ENCODE peak calls at places on chromosomes 11 and 22, in five cellular contexts. One of them, this sample, is unnamed.

GRCh38 chr11:113096661-113097060 is 135.4 kb downstream of the NCAM1 start:
- DNase-seq in ovary: no peak
- DNase-seq in NB4: no peak
- DNase-seq in spleen: no peak
- DNase-seq in tibial nerve: no peak
- DNase-seq in this sample: no peak

GRCh38 chr11:65852508-65853248 is 5.3 kb downstream of the CFL1 start:
- DNase-seq in ovary: peak; percentile 38
- DNase-seq in NB4: no peak
- DNase-seq in spleen: peak; percentile 79
- DNase-seq in tibial nerve: no peak
- DNase-seq in this sample: no peak

GRCh38 chr11:130388607-130389205 is 39.7 kb downstream of the ADAMTS8 start:
- DNase-seq in ovary: no peak
- DNase-seq in NB4: no peak
- DNase-seq in spleen: no peak
- DNase-seq in tibial nerve: no peak
- DNase-seq in this sample: no peak

GRCh38 chr11:103378931-103379330 is 269.7 kb downstream of the DYNC2H1 start:
- DNase-seq in ovary: no peak
- DNase-seq in NB4: no peak
- DNase-seq in spleen: no peak
- DNase-seq in tibial nerve: no peak
- DNase-seq in this sample: no peak

GRCh38 chr11:82980292-82980691 is 78.8 kb downstream of the DDIAS start:
- DNase-seq in ovary: no peak
- DNase-seq in NB4: no peak
- DNase-seq in spleen: no peak
- DNase-seq in tibial nerve: no peak
- DNase-seq in this sample: no peak

GRCh38 chr22:29523761-29524160 is 29.8 kb downstream of the THOC5 start:
- DNase-seq in ovary: no peak
- DNase-seq in NB4: no peak
- DNase-seq in spleen: peak; percentile 28
- DNase-seq in tibial nerve: no peak
- DNase-seq in this sample: no peak

GRCh38 chr22:46090051-46090591 is 60.2 kb upstream of the PPARA start:
- DNase-seq in ovary: peak; percentile 74
- DNase-seq in NB4: no peak
- DNase-seq in spleen: peak; percentile 76
- DNase-seq in tibial nerve: peak; percentile 19
- DNase-seq in this sample: no peak

GRCh38 chr22:30267382-30268302 is 991 bp upstream of the OSM start:
- DNase-seq in ovary: no peak
- DNase-seq in NB4: peak; percentile 83
- DNase-seq in spleen: peak; percentile 89
- DNase-seq in tibial nerve: no peak
- DNase-seq in this sample: no peak

GRCh38 chr22:45268167-45268957 is 16.4 kb upstream of the UPK3A start:
- DNase-seq in ovary: peak; percentile 64
- DNase-seq in NB4: peak; percentile 34
- DNase-seq in spleen: peak; percentile 87
- DNase-seq in tibial nerve: no peak
- DNase-seq in this sample: no peak

GRCh38 chr22:32336185-32336603 is 21.5 kb upstream of the RFPL3 start:
- DNase-seq in ovary: no peak
- DNase-seq in NB4: no peak
- DNase-seq in spleen: no peak
- DNase-seq in tibial nerve: no peak
- DNase-seq in this sample: peak; percentile 32

GRCh38 chr11:94895451-94895850 is 77.9 kb downstream of the CWC15 start:
- DNase-seq in ovary: no peak
- DNase-seq in NB4: no peak
- DNase-seq in spleen: no peak
- DNase-seq in tibial nerve: no peak
- DNase-seq in this sample: no peak

GRCh38 chr22:50260801-50261614 is 475 bp downstream of the MAPK12 start:
- DNase-seq in ovary: no peak
- DNase-seq in NB4: peak; percentile 76
- DNase-seq in spleen: no peak
- DNase-seq in tibial nerve: no peak
- DNase-seq in this sample: no peak

GRCh38 chr22:46352691-46353386 is 17.3 kb downstream of the TRMU start:
- DNase-seq in ovary: peak; percentile 14
- DNase-seq in NB4: peak; percentile 82
- DNase-seq in spleen: peak; percentile 79
- DNase-seq in tibial nerve: no peak
- DNase-seq in this sample: no peak

GRCh38 chr11:88103337-88104206 is 71.7 kb downstream of the RAB38 start:
- DNase-seq in ovary: no peak
- DNase-seq in NB4: peak; percentile 89
- DNase-seq in spleen: no peak
- DNase-seq in tibial nerve: no peak
- DNase-seq in this sample: no peak

GRCh38 chr11:60942207-60942606 is 9.8 kb downstream of the SLC15A3 start:
- DNase-seq in ovary: no peak
- DNase-seq in NB4: no peak
- DNase-seq in spleen: no peak
- DNase-seq in tibial nerve: no peak
- DNase-seq in this sample: no peak

GRCh38 chr11:75813126-75813525 is 1.9 kb upstream of the UVRAG start:
- DNase-seq in ovary: no peak
- DNase-seq in NB4: no peak
- DNase-seq in spleen: no peak
- DNase-seq in tibial nerve: no peak
- DNase-seq in this sample: no peak

GRCh38 chr11:46330887-46331652 is 16.2 kb upstream of the DGKZ start:
- DNase-seq in ovary: no peak
- DNase-seq in NB4: peak; percentile 69
- DNase-seq in spleen: no peak
- DNase-seq in tibial nerve: no peak
- DNase-seq in this sample: no peak

GRCh38 chr22:28016781-28017557 is 97.9 kb upstream of the PITPNB start:
- DNase-seq in ovary: peak; percentile 20
- DNase-seq in NB4: no peak
- DNase-seq in spleen: peak; percentile 64
- DNase-seq in tibial nerve: peak; percentile 8
- DNase-seq in this sample: peak; percentile 82

GRCh38 chr11:46249103-46249942 is 28.1 kb upstream of the CREB3L1 start:
- DNase-seq in ovary: no peak
- DNase-seq in NB4: no peak
- DNase-seq in spleen: no peak
- DNase-seq in tibial nerve: no peak
- DNase-seq in this sample: no peak

GRCh38 chr11:912266-912665 is 1.7 kb upstream of the CHID1 start:
- DNase-seq in ovary: no peak
- DNase-seq in NB4: no peak
- DNase-seq in spleen: no peak
- DNase-seq in tibial nerve: no peak
- DNase-seq in this sample: no peak

GRCh38 chr11:121337078-121337477 is 44.5 kb downstream of the SC5D start:
- DNase-seq in ovary: no peak
- DNase-seq in NB4: no peak
- DNase-seq in spleen: no peak
- DNase-seq in tibial nerve: no peak
- DNase-seq in this sample: no peak

GRCh38 chr11:17578958-17579357 is 31.9 kb downstream of the OTOG start:
- DNase-seq in ovary: no peak
- DNase-seq in NB4: no peak
- DNase-seq in spleen: peak; percentile 47
- DNase-seq in tibial nerve: no peak
- DNase-seq in this sample: peak; percentile 60

GRCh38 chr22:50603511-50604255 is 3.1 kb downstream of the MAPK8IP2 start:
- DNase-seq in ovary: no peak
- DNase-seq in NB4: no peak
- DNase-seq in spleen: no peak
- DNase-seq in tibial nerve: no peak
- DNase-seq in this sample: no peak

GRCh38 chr11:1978865-1979473 is 18.7 kb downstream of the H19 start:
- DNase-seq in ovary: peak; percentile 8
- DNase-seq in NB4: no peak
- DNase-seq in spleen: peak; percentile 29
- DNase-seq in tibial nerve: no peak
- DNase-seq in this sample: peak; percentile 69

GRCh38 chr22:35601743-35602633 is 15.1 kb downstream of the MB start:
- DNase-seq in ovary: no peak
- DNase-seq in NB4: peak; percentile 82
- DNase-seq in spleen: no peak
- DNase-seq in tibial nerve: no peak
- DNase-seq in this sample: no peak

GRCh38 chr11:92980291-92980690 is 10.8 kb downstream of the MTNR1B start:
- DNase-seq in ovary: no peak
- DNase-seq in NB4: no peak
- DNase-seq in spleen: no peak
- DNase-seq in tibial nerve: no peak
- DNase-seq in this sample: no peak

GRCh38 chr11:13152736-13153541 is 124.7 kb upstream of the BMAL1 start:
- DNase-seq in ovary: no peak
- DNase-seq in NB4: no peak
- DNase-seq in spleen: no peak
- DNase-seq in tibial nerve: no peak
- DNase-seq in this sample: no peak

GRCh38 chr11:134025086-134025437 is 43.8 kb upstream of the JAM3 start:
- DNase-seq in ovary: no peak
- DNase-seq in NB4: no peak
- DNase-seq in spleen: no peak
- DNase-seq in tibial nerve: no peak
- DNase-seq in this sample: no peak

GRCh38 chr11:36300651-36301050 is 4.6 kb downstream of the PRR5L start:
- DNase-seq in ovary: peak; percentile 53
- DNase-seq in NB4: no peak
- DNase-seq in spleen: peak; percentile 82
- DNase-seq in tibial nerve: no peak
- DNase-seq in this sample: peak; percentile 86

GRCh38 chr11:36292311-36292722 is 3.1 kb upstream of the COMMD9 start:
- DNase-seq in ovary: no peak
- DNase-seq in NB4: peak; percentile 70
- DNase-seq in spleen: no peak
- DNase-seq in tibial nerve: no peak
- DNase-seq in this sample: no peak

GRCh38 chr11:36296925-36297604 is 977 bp downstream of the PRR5L start:
- DNase-seq in ovary: no peak
- DNase-seq in NB4: peak; percentile 30
- DNase-seq in spleen: no peak
- DNase-seq in tibial nerve: no peak
- DNase-seq in this sample: no peak

GRCh38 chr11:36295926-36296325 is at the start of gene PRR5L:
- DNase-seq in ovary: no peak
- DNase-seq in NB4: no peak
- DNase-seq in spleen: no peak
- DNase-seq in tibial nerve: no peak
- DNase-seq in this sample: no peak
- TF ChIP-seq POLR2A in ovary: no peak
- TF ChIP-seq POLR2A in NB4: no peak
- TF ChIP-seq POLR2A in spleen: no peak
- TF ChIP-seq POLR2A in tibial nerve: no peak
- TF ChIP-seq POLR2A in this sample: no peak

GRCh38 chr11:108881136-108881535 is 216.3 kb downstream of the DDX10 start:
- DNase-seq in ovary: no peak
- DNase-seq in NB4: no peak
- DNase-seq in spleen: no peak
- DNase-seq in tibial nerve: no peak
- DNase-seq in this sample: no peak
- H3K4me3 ChIP-seq in ovary: no peak overlapping the region
- H3K4me3 ChIP-seq in NB4: no peak overlapping the region
- H3K4me3 ChIP-seq in spleen: no peak overlapping the region
- H3K4me3 ChIP-seq in tibial nerve: no peak overlapping the region
- H3K4me3 ChIP-seq in this sample: no peak overlapping the region

GRCh38 chr11:40513281-40513680 is 946.2 kb downstream of the LRRC4C start:
- DNase-seq in ovary: no peak
- DNase-seq in NB4: no peak
- DNase-seq in spleen: no peak
- DNase-seq in tibial nerve: no peak
- DNase-seq in this sample: no peak

GRCh38 chr11:40508307-40508706 is 951.1 kb downstream of the LRRC4C start:
- DNase-seq in ovary: no peak
- DNase-seq in NB4: no peak
- DNase-seq in spleen: no peak
- DNase-seq in tibial nerve: no peak
- DNase-seq in this sample: no peak

GRCh38 chr11:40517122-40517521 is 942.3 kb downstream of the LRRC4C start:
- DNase-seq in ovary: no peak
- DNase-seq in NB4: no peak
- DNase-seq in spleen: no peak
- DNase-seq in tibial nerve: no peak
- DNase-seq in this sample: no peak

DNA sequence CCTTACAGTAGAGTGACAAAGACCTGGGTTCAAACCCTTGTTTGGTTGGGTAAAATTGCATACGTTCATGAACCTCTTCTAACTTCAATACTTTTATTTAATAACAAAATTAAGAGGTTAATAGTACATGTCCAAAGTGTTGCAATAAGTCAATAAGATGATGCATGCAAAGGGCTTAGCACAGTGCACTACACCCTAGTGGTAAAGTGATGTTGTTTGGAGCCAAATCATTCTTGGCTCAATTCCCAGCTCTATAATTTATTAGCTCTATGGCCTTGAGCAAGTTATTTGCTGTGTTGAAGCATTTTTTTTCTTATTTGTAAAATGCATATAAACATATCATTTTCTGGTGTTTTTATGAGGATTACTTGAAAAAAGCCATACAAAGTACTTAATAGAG is 945.3 kb downstream of the LRRC4C start:
- DNase-seq in ovary: no peak
- DNase-seq in NB4: no peak
- DNase-seq in spleen: no peak
- DNase-seq in tibial nerve: no peak
- DNase-seq in this sample: no peak
- TF ChIP-seq CTCF in ovary: no peak
- TF ChIP-seq CTCF in NB4: no peak
- TF ChIP-seq CTCF in spleen: no peak
- TF ChIP-seq CTCF in tibial nerve: no peak
- TF ChIP-seq CTCF in this sample: no peak

GRCh38 chr11:11579012-11579755 is 42.6 kb downstream of the GALNT18 start:
- DNase-seq in ovary: no peak
- DNase-seq in NB4: no peak
- DNase-seq in spleen: no peak
- DNase-seq in tibial nerve: no peak
- DNase-seq in this sample: peak; percentile 69

GRCh38 chr11:11580012-11580411 is 41.8 kb downstream of the GALNT18 start:
- DNase-seq in ovary: no peak
- DNase-seq in NB4: no peak
- DNase-seq in spleen: no peak
- DNase-seq in tibial nerve: no peak
- DNase-seq in this sample: peak; percentile 21

GRCh38 chr11:11577932-11578331 is 43.9 kb downstream of the GALNT18 start:
- DNase-seq in ovary: no peak
- DNase-seq in NB4: no peak
- DNase-seq in spleen: no peak
- DNase-seq in tibial nerve: no peak
- DNase-seq in this sample: peak; percentile 1

GRCh38 chr11:11578542-11578941 is 43.3 kb downstream of the GALNT18 start:
- DNase-seq in ovary: no peak
- DNase-seq in NB4: no peak
- DNase-seq in spleen: no peak
- DNase-seq in tibial nerve: no peak
- DNase-seq in this sample: no peak

GRCh38 chr11:11577246-11577855 is 44.5 kb downstream of the GALNT18 start:
- DNase-seq in ovary: no peak
- DNase-seq in NB4: no peak
- DNase-seq in spleen: no peak
- DNase-seq in tibial nerve: no peak
- DNase-seq in this sample: peak; percentile 13
- TF ChIP-seq POLR2A in ovary: no peak
- TF ChIP-seq POLR2A in NB4: no peak
- TF ChIP-seq POLR2A in spleen: no peak
- TF ChIP-seq POLR2A in tibial nerve: no peak
- TF ChIP-seq POLR2A in this sample: no peak

This sample was measured in lower leg skin.